ENCODE peak calls at places on chromosomes 1 and 21, in four cellular contexts. C is stimulated activated CD4-positive, alpha-beta T cell treated with anti-CD3 and anti-CD28 coated beads, Interleukin-1b, Interleukin-23, amount 100 ng/mL, for 24 hours; J is LoVo; H is H4. T is an unnamed sample.

GRCh38 chr1:167121375-167122120 is 27.7 kb downstream of the STYXL2 start:
- DNase-seq in C (peak; percentile 27), J (peak; percentile 82), H (no peak), T (peak; percentile 54)

GRCh38 chr1:31984419-31985347 is 29.0 kb upstream of the KHDRBS1 start:
- DNase-seq in C (no peak), J (no peak), H (no peak), T (peak; percentile 10)

GRCh38 chr1:12143631-12144155 is 23.1 kb upstream of the TNFRSF1B start:
- DNase-seq in C (no peak), J (peak; percentile 55), H (peak; percentile 96), T (peak; percentile 97)

GRCh38 chr21:20998456-20998789 is 214 bp downstream of the NCAM2 start:
- DNase-seq in C (no peak), J (no peak), H (no peak), T (no peak)

GRCh38 chr1:47471163-47471562 is 33.3 kb downstream of the FOXD2 start:
- DNase-seq in C (no peak), J (no peak), H (no peak), T (no peak)

GRCh38 chr21:31372176-31372765 is 28.2 kb upstream of the TIAM1 start:
- DNase-seq in C (no peak), J (no peak), H (no peak), T (no peak)

GRCh38 chr1:47388548-47389238 is 27.4 kb upstream of the FOXE3 start:
- DNase-seq in C (peak; percentile 28), J (peak; percentile 45), H (peak; percentile 60), T (peak; percentile 49)

GRCh38 chr1:99457381-99458165 is 188.3 kb upstream of the PALMD start:
- DNase-seq in C (no peak), J (no peak), H (peak; percentile 7), T (peak; percentile 23)

GRCh38 chr1:47997289-47998200 is at the start of gene TRABD2B:
- DNase-seq in C (peak; percentile 51), J (peak; percentile 80), H (peak; percentile 62), T (peak; percentile 48)

T was measured in foreskin melanocyte.